ENCODE peak calls at places on chromosomes 12 and 14, in nine cellular contexts. L, K, N, F, G, I, V, Y and R are unnamed samples.

GRCh38 chr14:75811862-75812505 is 150.9 kb downstream of the TTLL5 start:
- DNase-seq in Y (no peak), N (peak), K (no peak), L (no peak), I (no peak), F (no peak), G (no peak), V (no peak), R (no peak)

GRCh38 chr12:113298861-113299545 is 35.9 kb downstream of the SLC8B1 start:
- DNase-seq in K (no peak), G (no peak), N (no peak), F (no peak), L (no peak), Y (no peak), I (no peak), V (no peak), R (no peak)

GRCh38 chr14:70032016-70032415 is 152.8 kb downstream of the SMOC1 start:
- DNase-seq in L (no peak), K (no peak), I (no peak), G (no peak), F (no peak), N (no peak), Y (no peak), V (no peak), R (no peak)

GRCh38 chr12:124351422-124351821 is 56.5 kb downstream of the RFLNA start:
- DNase-seq in I (no peak), V (no peak), L (no peak), G (no peak), K (no peak), F (no peak), N (no peak), Y (no peak), R (no peak)

GRCh38 chr14:34580381-34580780 is 40.9 kb upstream of the EAPP start:
- DNase-seq in N (no peak), F (no peak), I (no peak), G (no peak), L (no peak), V (no peak), K (no peak), Y (no peak), R (no peak)

GRCh38 chr14:100150932-100151587 is 8.4 kb downstream of the DEGS2 start:
- DNase-seq in L (no peak), K (no peak), Y (no peak), I (no peak), F (no peak), G (no peak), N (no peak), V (no peak), R (no peak)

GRCh38 chr14:41973178-41973577 is 366.5 kb downstream of the LRFN5 start:
- DNase-seq in L (no peak), F (no peak), G (no peak), I (no peak), K (no peak), Y (no peak), V (no peak), N (no peak), R (no peak)

GRCh38 chr12:96210376-96211055 is 16.3 kb downstream of the ELK3 start:
- DNase-seq in L (no peak), K (no peak), N (no peak), V (no peak), F (no peak), I (no peak), G (peak), Y (no peak), R (no peak)

GRCh38 chr12:109461049-109461845 is 15.9 kb downstream of the KCTD10 start:
- DNase-seq in V (no peak), L (no peak), I (no peak), F (peak), N (peak), K (no peak), Y (no peak), G (peak), R (no peak)

GRCh38 chr12:93025145-93026103 is 96.3 kb upstream of the EEA1 start:
- DNase-seq in K (no peak), N (peak), F (peak), V (peak), I (peak), Y (peak), L (no peak), G (peak), R (no peak)

GRCh38 chr12:14810953-14811483 is 3.0 kb downstream of the SMCO3 start:
- DNase-seq in G (peak), N (no peak), K (peak), F (peak), V (no peak), I (peak), Y (no peak), L (no peak), R (no peak)

GRCh38 chr12:2876431-2877046 is 435 bp downstream of the FOXM1 start:
- DNase-seq in V (no peak), N (peak), L (no peak), Y (no peak), K (no peak), G (peak), F (peak), I (peak), R (no peak)

GRCh38 chr14:81784084-81784483 is 250.4 kb upstream of the SEL1L start:
- DNase-seq in Y (no peak), V (no peak), I (no peak), L (no peak), K (no peak), G (no peak), F (no peak), N (no peak), R (no peak)

GRCh38 chr14:47675489-47676300 is at the start of gene MDGA2:
- DNase-seq in V (no peak), Y (no peak), F (no peak), G (no peak), N (peak), K (peak), I (peak), L (no peak), R (no peak)

GRCh38 chr12:127957001-127957660 is 309.8 kb upstream of the TMEM132C start:
- DNase-seq in K (no peak), L (no peak), F (peak), N (no peak), Y (no peak), V (no peak), G (no peak), I (no peak), R (no peak)

GRCh38 chr12:7917392-7918267 is 18.4 kb downstream of the SLC2A3 start:
- DNase-seq in G (no peak), F (no peak), V (no peak), I (no peak), Y (no peak), L (no peak), K (no peak), N (peak), R (no peak)

GRCh38 chr14:94138256-94138655 is 8.9 kb upstream of the IFI27L2 start:
- DNase-seq in L (no peak), F (no peak), K (no peak), Y (no peak), I (no peak), V (no peak), G (no peak), N (no peak), R (no peak)

GRCh38 chr14:83779266-83779665 is 1750.7 kb upstream of the FLRT2 start:
- DNase-seq in Y (peak), V (no peak), K (no peak), I (no peak), G (peak), L (no peak), F (peak), N (peak), R (no peak)

GRCh38 chr12:68239309-68239708 is 13.7 kb upstream of the IL26 start:
- DNase-seq in V (no peak), K (no peak), N (no peak), I (no peak), G (no peak), L (no peak), F (peak), Y (no peak), R (no peak)

GRCh38 chr14:101009531-101009930 is 106.0 kb upstream of the RTL1 start:
- DNase-seq in Y (no peak), I (no peak), L (no peak), G (no peak), V (no peak), N (no peak), F (no peak), K (no peak), R (no peak)

GRCh38 chr12:70885952-70886351 is 34.6 kb downstream of the PTPRR start:
- DNase-seq in I (no peak), K (no peak), N (peak), V (no peak), L (no peak), G (peak), Y (no peak), F (no peak), R (no peak)

GRCh38 chr12:54213084-54213483 is 24.3 kb upstream of the SMUG1 start:
- DNase-seq in N (no peak), G (no peak), I (no peak), L (no peak), F (no peak), Y (no peak), V (no peak), K (no peak), R (no peak)

GRCh38 chr12:111405856-111406473 is at the start of gene SH2B3:
- DNase-seq in V (no peak), Y (no peak), K (no peak), L (no peak), I (no peak), G (no peak), F (peak), N (peak), R (no peak)

GRCh38 chr14:75615200-75615599 is 36.8 kb downstream of the FLVCR2 start:
- DNase-seq in I (no peak), K (no peak), N (no peak), F (no peak), Y (no peak), G (no peak), V (no peak), L (no peak), R (no peak)

GRCh38 chr12:12704593-12705230 is 8.7 kb upstream of the GPR19 start:
- DNase-seq in V (peak), L (no peak), K (peak), I (peak), F (peak), Y (peak), G (peak), N (peak), R (no peak)

GRCh38 chr12:96652870-96653269 is 163.5 kb downstream of the CFAP54 start:
- DNase-seq in G (no peak), Y (no peak), K (no peak), F (no peak), L (no peak), I (no peak), V (no peak), N (no peak), R (no peak)

GRCh38 chr14:62185078-62185477 is 422.9 kb downstream of the SNAPC1 start:
- DNase-seq in K (no peak), G (peak), Y (no peak), I (no peak), L (no peak), N (peak), V (no peak), F (no peak), R (no peak)

GRCh38 chr12:113130457-113131135 is 5.0 kb downstream of the RASAL1 start:
- DNase-seq in F (peak), Y (no peak), N (no peak), K (peak), G (no peak), V (no peak), I (no peak), L (no peak), R (no peak)

GRCh38 chr12:2256915-2257314 is 204.1 kb downstream of the CACNA1C start:
- DNase-seq in N (peak), I (no peak), V (no peak), F (no peak), G (peak), L (no peak), K (no peak), Y (no peak), R (no peak)

GRCh38 chr14:67618617-67619063 is 1.1 kb upstream of the ARG2 start:
- DNase-seq in I (peak), F (peak), G (peak), N (peak), L (no peak), Y (no peak), K (no peak), V (no peak), R (peak)

GRCh38 chr12:109612975-109613502 is 39.4 kb downstream of the MVK start:
- DNase-seq in L (no peak), V (no peak), G (peak), N (peak), K (peak), F (peak), Y (no peak), I (no peak), R (no peak)

GRCh38 chr12:96198970-96199369 is 4.8 kb downstream of the ELK3 start:
- DNase-seq in G (peak), Y (no peak), L (no peak), I (no peak), N (peak), F (peak), K (no peak), V (peak), R (no peak)

GRCh38 chr14:21199611-21200570 is 44.0 kb upstream of the OR5AU1 start:
- DNase-seq in V (no peak), K (no peak), L (no peak), I (no peak), G (no peak), F (peak), N (no peak), Y (no peak), R (no peak)

GRCh38 chr12:79927772-79928474 is 7.0 kb downstream of the PPP1R12A start:
- DNase-seq in K (no peak), F (no peak), V (no peak), L (no peak), I (no peak), Y (no peak), N (peak), G (no peak), R (peak)

GRCh38 chr14:75202671-75203070 is 26.3 kb upstream of the TMED10 start:
- DNase-seq in N (no peak), K (no peak), G (no peak), I (no peak), L (no peak), F (no peak), Y (no peak), V (no peak), R (no peak)

GRCh38 chr12:90574676-90575075 is 380.3 kb downstream of the CCER1 start:
- DNase-seq in I (no peak), G (no peak), L (no peak), Y (no peak), V (no peak), K (no peak), N (no peak), F (no peak), R (no peak)
- TF ChIP-seq CTCF in I (no peak), G (no peak), L (no peak), Y (no peak), V (no peak), K (no peak), N (no peak), F (no peak), R (no peak)

GRCh38 chr12:15995801-15996200 is 84.7 kb downstream of the DERA start:
- DNase-seq in G (no peak), K (no peak), F (no peak), I (no peak), N (no peak), Y (no peak), V (no peak), L (no peak), R (no peak)

GRCh38 chr12:15997910-15998309 is 86.8 kb downstream of the DERA start:
- DNase-seq in Y (no peak), N (no peak), G (no peak), V (no peak), I (no peak), F (no peak), K (no peak), L (no peak), R (no peak)

GRCh38 chr12:15996948-15997347 is 85.8 kb downstream of the DERA start:
- DNase-seq in K (no peak), F (no peak), N (no peak), L (no peak), V (no peak), Y (no peak), G (no peak), I (no peak), R (no peak)

GRCh38 chr12:15996254-15996653 is 85.1 kb downstream of the DERA start:
- DNase-seq in K (no peak), I (no peak), Y (no peak), L (no peak), N (peak), V (no peak), G (peak), F (peak), R (no peak)
- TF ChIP-seq CTCF in K (no peak), I (no peak), Y (no peak), L (no peak), N (no peak), V (no peak), G (peak), F (no peak), R (no peak)

GRCh38 chr12:40226652-40227051 is 1.9 kb downstream of the LRRK2 start:
- DNase-seq in K (no peak), L (no peak), Y (peak), I (no peak), V (no peak), F (peak), N (peak), G (peak), R (no peak)

GRCh38 chr12:40225984-40226602 is 1.3 kb downstream of the LRRK2 start:
- DNase-seq in F (no peak), N (no peak), L (no peak), V (no peak), Y (no peak), G (no peak), I (no peak), K (no peak), R (no peak)

GRCh38 chr12:40222247-40222646 is 2.5 kb upstream of the LRRK2 start:
- DNase-seq in G (peak), L (no peak), Y (no peak), N (peak), V (no peak), F (no peak), I (no peak), K (no peak), R (no peak)

GRCh38 chr12:40225337-40225983 is 663 bp downstream of the LRRK2 start:
- DNase-seq in G (no peak), F (no peak), V (no peak), L (no peak), Y (no peak), I (no peak), K (no peak), N (peak), R (no peak)

DNA sequence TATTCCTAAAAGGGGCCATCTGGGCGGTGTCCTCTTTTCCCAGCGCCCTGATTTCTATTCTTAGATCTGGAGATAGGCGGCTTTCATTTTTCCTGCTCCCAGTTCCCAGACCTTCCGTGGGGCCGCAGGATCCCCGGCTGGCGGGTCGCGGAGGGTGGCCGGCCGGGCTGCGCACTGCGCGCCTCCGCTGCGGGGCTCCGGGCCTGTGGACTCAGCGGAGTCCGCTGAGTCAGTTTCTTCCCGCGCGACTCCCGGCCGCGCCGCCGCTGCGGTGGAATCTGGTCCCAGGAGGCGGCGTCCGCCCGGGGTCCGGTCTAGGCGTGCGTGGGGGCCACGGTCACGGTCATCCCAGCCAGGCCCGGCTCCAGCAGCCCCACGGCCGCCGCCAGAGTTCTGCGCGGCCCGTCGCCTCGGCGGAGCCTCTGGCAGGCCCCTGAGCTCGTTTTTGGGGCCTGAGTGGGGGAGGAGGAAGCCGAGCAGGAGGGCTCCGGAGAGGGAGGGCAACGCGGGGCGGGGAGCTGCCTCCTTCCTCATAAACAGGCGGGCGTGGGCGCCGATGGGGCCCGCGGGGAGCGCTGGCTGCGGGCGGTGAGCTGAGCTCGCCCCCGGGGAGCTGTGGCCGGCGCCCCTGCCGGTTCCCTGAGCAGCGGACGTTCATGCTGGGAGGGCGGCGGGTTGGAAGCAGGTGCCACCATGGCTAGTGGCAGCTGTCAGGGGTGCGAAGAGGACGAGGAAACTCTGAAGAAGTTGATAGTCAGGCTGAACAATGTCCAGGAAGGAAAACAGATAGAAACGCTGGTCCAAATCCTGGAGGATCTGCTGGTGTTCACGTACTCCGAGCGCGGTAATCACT is at the start of gene LRRK2:
- DNase-seq in L (peak), F (no peak), G (peak), V (no peak), N (peak), K (peak), I (peak), Y (no peak), R (peak)
- TF ChIP-seq CTCF in L (no peak), F (no peak), G (no peak), V (no peak), N (no peak), K (no peak), I (no peak), Y (no peak), R (no peak)

GRCh38 chr14:52923902-52924575 is 26.8 kb downstream of the FERMT2 start:
- DNase-seq in N (no peak), L (no peak), K (no peak), F (no peak), G (no peak), Y (no peak), V (no peak), I (no peak), R (no peak)
- TF ChIP-seq CTCF in N (peak), L (no peak), K (no peak), F (peak), G (no peak), Y (peak), V (peak), I (no peak), R (no peak)

DNA sequence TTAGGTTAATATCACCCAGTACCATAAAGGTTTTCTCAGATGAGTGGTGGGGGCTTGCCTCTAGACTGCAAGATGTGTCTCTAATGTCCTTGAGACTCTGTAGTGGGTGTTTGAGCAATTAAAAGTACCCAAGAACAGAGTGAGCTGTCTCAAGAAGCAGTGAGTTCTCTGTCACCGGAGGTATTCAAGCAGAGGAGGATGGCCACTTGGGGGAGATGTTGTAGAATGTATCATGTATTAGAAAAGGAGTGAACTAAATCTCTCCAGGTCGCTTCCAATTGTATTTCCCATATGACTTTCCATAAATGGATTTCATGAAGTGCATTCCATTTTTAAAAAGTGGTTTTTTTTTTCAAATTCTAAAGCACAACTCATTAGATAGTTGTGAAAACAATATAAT is 35.0 kb downstream of the SLC17A8 start:
- DNase-seq in L (no peak), F (peak), G (no peak), V (no peak), I (no peak), K (no peak), Y (no peak), N (peak), R (no peak)
- TF ChIP-seq CTCF in L (no peak), F (peak), G (peak), V (peak), I (no peak), K (no peak), Y (no peak), N (peak), R (no peak)

DNA sequence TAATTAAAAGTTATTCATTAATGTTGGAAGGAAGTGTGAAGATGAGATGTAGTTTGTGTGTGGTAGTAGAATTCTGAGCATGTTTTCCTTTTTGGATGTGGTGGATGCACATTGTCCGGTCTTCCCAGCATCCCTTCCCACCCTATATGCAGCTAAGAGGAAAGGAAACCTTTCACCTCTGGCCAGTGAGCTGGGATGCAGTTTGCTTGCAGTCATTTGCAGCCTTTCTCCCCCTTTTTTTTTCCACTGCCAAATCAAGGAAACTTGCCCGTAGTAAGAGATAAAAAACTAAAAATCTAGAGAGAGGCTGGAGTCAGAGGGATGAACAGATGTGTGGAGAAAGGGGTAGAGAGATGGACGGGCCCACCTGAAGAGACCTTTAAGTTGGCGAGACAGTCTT is 72.5 kb upstream of the SLC38A2 start:
- DNase-seq in I (no peak), G (peak), Y (no peak), F (no peak), K (no peak), V (no peak), N (peak), L (no peak), R (no peak)
- TF ChIP-seq CTCF in I (no peak), G (no peak), Y (no peak), F (no peak), K (no peak), V (no peak), N (no peak), L (no peak), R (no peak)

GRCh38 chr12:5898874-5899273 is 46.2 kb downstream of the ANO2 start:
- DNase-seq in N (no peak), L (no peak), G (no peak), K (peak), V (no peak), I (no peak), Y (no peak), F (peak), R (no peak)
- TF ChIP-seq CTCF in N (no peak), L (peak), G (no peak), K (no peak), V (peak), I (peak), Y (peak), F (peak), R (no peak)